ENCODE peak calls at places on chromosomes 13 and 19, in four cellular contexts. G, H, M and B are unnamed samples.

GRCh38 chr13:111484129-111484925 is 163.9 kb downstream of the TEX29 start:
- DNase-seq in M (no peak), H (no peak), G (no peak), B (no peak)

GRCh38 chr13:29849731-29850212 is 645 bp downstream of the UBL3 start:
- DNase-seq in G (no peak), M (peak; percentile 33), H (peak; percentile 56), B (peak; percentile 35)

GRCh38 chr19:17041994-17042393 is 15.4 kb upstream of the CPAMD8 start:
- DNase-seq in M (no peak), G (no peak), H (no peak), B (no peak)

GRCh38 chr13:20161275-20161950 is 561 bp upstream of the GJA3 start:
- DNase-seq in M (no peak), H (peak; percentile 61), G (no peak), B (no peak)

GRCh38 chr19:45336696-45337251 is 3.8 kb upstream of the KLC3 start:
- DNase-seq in G (no peak), M (no peak), H (no peak), B (no peak)

GRCh38 chr19:10283301-10283733 is 3.4 kb upstream of the ICAM4 start:
- DNase-seq in M (no peak), H (no peak), G (no peak), B (no peak)

GRCh38 chr13:112697756-112698655 is 8.2 kb downstream of the ATP11A start:
- DNase-seq in G (no peak), H (no peak), M (peak; percentile 53), B (no peak)

GRCh38 chr13:98155475-98156111 is 12.7 kb downstream of the FARP1 start:
- DNase-seq in H (no peak), M (no peak), G (no peak), B (no peak)

GRCh38 chr19:57075125-57075524 is 44.7 kb upstream of the USP29 start:
- DNase-seq in H (no peak), M (no peak), G (no peak), B (no peak)

GRCh38 chr19:20662421-20663105 is 1.2 kb upstream of the ZNF626 start:
- DNase-seq in H (no peak), M (no peak), G (no peak), B (no peak)
- TF ChIP-seq SUZ12 in H (no peak), M (no peak), G (no peak), B (no peak)

DNA sequence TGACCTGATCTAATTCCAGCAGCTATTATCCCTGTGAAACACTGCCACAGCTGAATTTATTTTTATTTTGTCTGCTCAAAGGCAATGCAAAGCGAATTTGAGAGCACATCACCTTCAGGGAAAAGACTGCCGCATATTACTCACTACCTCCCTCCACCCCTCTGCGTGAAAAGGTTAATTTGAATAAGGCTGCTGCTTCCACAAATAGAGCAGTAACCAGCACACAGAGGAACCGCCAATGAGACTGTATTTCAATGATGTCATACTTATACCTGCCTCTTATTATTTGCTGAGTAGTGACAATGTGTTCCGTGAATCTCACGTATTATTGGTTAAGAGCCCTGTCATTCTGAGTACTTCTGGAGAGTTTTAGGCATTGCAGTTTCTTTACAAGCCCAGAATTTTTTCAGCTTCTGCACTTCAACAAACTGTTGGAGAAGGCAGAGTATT is 156.1 kb upstream of the KLF12 start:
- DNase-seq in G (no peak), M (peak; percentile 9), H (no peak), B (peak; percentile 88)
- TF ChIP-seq SP1 in G (no peak), M (no peak), H (peak; percentile 91), B (no peak)

GRCh38 chr19:32372726-32373613 is 27.6 kb downstream of the ZNF507 start:
- DNase-seq in H (no peak), M (peak; percentile 90), G (no peak), B (no peak)
- TF ChIP-seq SUZ12 in H (no peak), M (no peak), G (no peak), B (no peak)

GRCh38 chr19:19026299-19026971 is 6.9 kb downstream of the SUGP2 start:
- DNase-seq in H (no peak), M (peak; percentile 24), G (no peak), B (no peak)

GRCh38 chr19:19022380-19022961 is 10.8 kb downstream of the SUGP2 start:
- DNase-seq in G (no peak), M (peak; percentile 72), H (no peak), B (no peak)

GRCh38 chr19:19021115-19021514 is 12.2 kb downstream of the SUGP2 start:
- DNase-seq in H (no peak), M (peak; percentile 59), G (no peak), B (no peak)
- TF ChIP-seq SP1 in H (no peak), M (no peak), G (no peak), B (no peak)

GRCh38 chr13:27619093-27619705 is 1.1 kb downstream of the LNX2 start:
- DNase-seq in H (no peak), M (peak; percentile 34), G (no peak), B (no peak)

GRCh38 chr13:27620377-27621115 is at the start of gene LNX2:
- DNase-seq in G (peak; percentile 80), M (peak; percentile 91), H (peak; percentile 97), B (peak; percentile 92)

GRCh38 chr13:27621366-27622101 is at the start of gene POLR1D:
- DNase-seq in H (peak; percentile 91), M (peak; percentile 77), G (peak; percentile 41), B (peak; percentile 86)

GRCh38 chr13:27621116-27621365 is 651 bp upstream of the POLR1D start:
- DNase-seq in G (no peak), H (no peak), M (no peak), B (no peak)

GRCh38 chr13:27619711-27620376 is 485 bp downstream of the LNX2 start:
- DNase-seq in M (peak; percentile 7), G (no peak), H (no peak), B (peak; percentile 46)
- TF ChIP-seq SUZ12 in M (no peak), G (no peak), H (no peak), B (no peak)